ENCODE peak calls at places on chromosomes 7 and 10, in six cellular contexts. O, K, L, A, Y and N are unnamed samples.

GRCh38 chr7:29815181-29816105 is 9.1 kb downstream of the WIPF3 start:
- DNase-seq in O (no peak), K (no peak), L (no peak), A (no peak), Y (no peak), N (no peak)

GRCh38 chr10:5446390-5446926 is 34.1 kb downstream of the NET1 start:
- DNase-seq in O (peak; percentile 99), K (peak; percentile 82), L (peak; percentile 96), A (peak; percentile 97), Y (peak; percentile 68), N (no peak)

GRCh38 chr7:123749537-123749857 is 694 bp upstream of the WASL start:
- DNase-seq in O (no peak), K (no peak), L (peak; percentile 71), A (peak; percentile 42), Y (peak; percentile 34), N (no peak)

GRCh38 chr7:122416316-122416925 is 111.9 kb upstream of the FEZF1 start:
- DNase-seq in O (no peak), K (peak; percentile 53), L (no peak), A (no peak), Y (no peak), N (no peak)

GRCh38 chr7:122299624-122299934 is 5.0 kb downstream of the FEZF1 start:
- DNase-seq in O (no peak), K (no peak), L (no peak), A (no peak), Y (no peak), N (no peak)

GRCh38 chr7:20399516-20399915 is 68.8 kb downstream of the ITGB8 start:
- DNase-seq in O (no peak), K (peak; percentile 55), L (no peak), A (no peak), Y (no peak), N (no peak)

GRCh38 chr7:18552311-18552916 is 56.9 kb downstream of the HDAC9 start:
- DNase-seq in O (no peak), K (no peak), L (no peak), A (no peak), Y (no peak), N (no peak)

GRCh38 chr7:155815332-155816191 is 3.3 kb upstream of the SHH start:
- DNase-seq in O (peak; percentile 83), K (peak; percentile 36), L (no peak), A (no peak), Y (peak; percentile 59), N (no peak)

GRCh38 chr10:72334832-72335393 is 19.8 kb downstream of the DNAJB12 start:
- DNase-seq in O (peak; percentile 71), K (peak; percentile 96), L (peak; percentile 94), A (peak; percentile 88), Y (peak; percentile 86), N (peak; percentile 94)

GRCh38 chr7:108875139-108875538 is 305.5 kb downstream of the DNAJB9 start:
- DNase-seq in O (no peak), K (peak; percentile 16), L (no peak), A (no peak), Y (no peak), N (no peak)

GRCh38 chr7:21123586-21123985 is 304.3 kb upstream of the SP4 start:
- DNase-seq in O (no peak), K (no peak), L (no peak), A (no peak), Y (no peak), N (no peak)

GRCh38 chr7:151491859-151492258 is 27.8 kb downstream of the RHEB start:
- DNase-seq in O (no peak), K (peak; percentile 94), L (no peak), A (no peak), Y (no peak), N (no peak)
- H3K4me3 ChIP-seq in O (no peak overlapping the region), K (no peak overlapping the region), L (no peak overlapping the region), A (no peak overlapping the region), Y (no peak overlapping the region), N (no peak overlapping the region)

DNA sequence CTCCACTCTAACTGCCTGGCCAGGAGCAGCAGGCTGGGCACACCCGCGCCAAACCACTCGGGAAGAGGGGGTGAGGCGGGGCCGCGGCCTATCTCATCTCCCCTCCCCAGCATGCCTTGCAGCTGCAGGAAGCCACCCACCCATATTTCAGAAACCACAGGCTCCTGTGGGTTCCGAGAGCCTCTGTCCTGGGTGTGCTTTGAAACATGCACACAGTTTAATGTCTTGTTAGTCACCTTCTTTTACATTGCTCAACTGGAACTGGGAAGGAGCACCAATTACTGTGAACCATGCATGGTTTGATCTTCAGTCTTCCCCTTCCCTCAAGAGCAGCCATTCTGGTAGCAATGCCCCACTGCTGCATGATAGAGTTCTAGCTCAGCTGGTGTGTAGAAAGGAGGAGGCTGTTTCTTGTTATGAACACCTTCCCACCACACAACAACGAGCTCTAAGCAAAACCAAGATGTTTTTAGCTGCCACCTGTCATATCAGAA is 37.6 kb upstream of the IKZF1 start:
- DNase-seq in O (peak; percentile 53), K (no peak), L (no peak), A (no peak), Y (peak; percentile 78), N (peak; percentile 58)
- H3K4me3 ChIP-seq in O (no peak overlapping the region), K (no peak overlapping the region), L (no peak overlapping the region), A (no peak overlapping the region), Y (peak overlapping the region; percentile 31), N (peak overlapping the region; percentile 54)

DNA sequence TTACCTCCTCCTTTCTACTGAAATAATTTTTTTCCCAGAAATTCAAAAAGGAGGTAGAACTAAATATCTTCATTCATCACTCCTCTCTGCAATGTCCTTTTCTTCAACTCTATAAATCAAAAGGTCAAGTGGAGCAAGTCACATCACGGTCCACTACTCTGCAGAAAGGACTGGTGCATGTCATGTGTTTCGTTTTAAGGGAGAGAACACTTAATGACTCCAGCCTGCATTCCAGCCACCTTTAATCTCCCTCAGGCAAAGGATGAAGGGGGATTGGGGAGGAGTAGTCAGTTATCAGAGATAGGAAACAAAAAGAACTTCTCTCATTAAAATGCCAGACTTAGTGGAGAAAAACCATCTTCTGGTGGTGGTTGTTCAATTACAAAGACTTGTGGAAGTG is 78.9 kb downstream of the ANK3 start:
- DNase-seq in O (no peak), K (no peak), L (no peak), A (no peak), Y (no peak), N (no peak)
- H3K4me3 ChIP-seq in O (no peak overlapping the region), K (no peak overlapping the region), L (no peak overlapping the region), A (no peak overlapping the region), Y (no peak overlapping the region), N (no peak overlapping the region)

DNA sequence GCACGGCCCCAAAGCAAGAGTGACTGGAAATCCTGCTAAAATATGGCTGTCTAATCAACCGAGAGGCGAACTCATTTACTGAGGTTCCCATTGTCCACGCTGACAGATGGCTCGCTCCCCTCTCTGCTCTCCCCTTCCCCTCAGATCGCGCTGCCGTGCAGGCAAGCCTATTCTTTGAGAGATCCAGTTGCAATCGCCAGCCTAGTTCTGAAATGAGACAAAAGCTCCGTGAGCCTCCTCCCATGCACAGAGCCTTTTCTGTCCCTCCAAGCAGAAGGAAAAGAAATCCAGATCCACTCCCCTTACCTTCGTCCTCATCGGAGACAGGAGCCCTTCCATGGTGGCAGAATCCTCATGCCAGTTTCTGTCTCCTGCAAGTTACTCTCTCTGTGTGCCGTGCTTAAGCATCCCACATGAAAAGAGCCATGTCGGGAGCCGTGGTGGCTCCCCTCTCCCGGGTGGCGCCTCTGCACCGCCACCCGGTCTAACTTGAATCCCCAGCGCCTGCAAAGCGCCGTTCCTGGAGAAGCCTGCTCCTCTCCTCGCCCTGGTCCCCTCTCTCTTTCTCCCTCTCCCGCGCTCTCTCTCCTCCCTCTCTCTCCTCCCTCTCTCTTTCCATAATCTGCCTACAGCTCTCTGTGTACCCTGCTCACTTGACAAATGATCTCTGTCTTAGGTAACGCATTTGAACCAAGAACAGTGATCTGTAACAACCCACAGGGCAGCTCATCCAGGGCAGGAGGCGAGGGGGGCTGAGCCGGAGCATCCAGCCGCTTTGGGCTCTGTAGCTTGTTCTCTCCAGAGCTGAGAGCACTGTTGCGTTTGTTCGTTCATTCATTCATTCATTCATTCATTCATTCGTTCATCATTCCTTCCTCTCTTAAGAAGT is 156.8 kb downstream of the FRMD4A start:
- DNase-seq in O (no peak), K (peak; percentile 17), L (no peak), A (no peak), Y (no peak), N (no peak)
- H3K4me3 ChIP-seq in O (peak overlapping the region; percentile 24), K (peak overlapping the region; percentile 36), L (peak overlapping the region; percentile 48), A (peak overlapping the region; percentile 49), Y (peak overlapping the region; percentile 44), N (peak overlapping the region; percentile 44)

GRCh38 chr7:127761196-127761595 is 109.2 kb downstream of the SND1 start:
- DNase-seq in O (no peak), K (no peak), L (no peak), A (no peak), Y (no peak), N (no peak)
- H3K4me3 ChIP-seq in O (no peak overlapping the region), K (no peak overlapping the region), L (no peak overlapping the region), A (no peak overlapping the region), Y (no peak overlapping the region), N (no peak overlapping the region)

DNA sequence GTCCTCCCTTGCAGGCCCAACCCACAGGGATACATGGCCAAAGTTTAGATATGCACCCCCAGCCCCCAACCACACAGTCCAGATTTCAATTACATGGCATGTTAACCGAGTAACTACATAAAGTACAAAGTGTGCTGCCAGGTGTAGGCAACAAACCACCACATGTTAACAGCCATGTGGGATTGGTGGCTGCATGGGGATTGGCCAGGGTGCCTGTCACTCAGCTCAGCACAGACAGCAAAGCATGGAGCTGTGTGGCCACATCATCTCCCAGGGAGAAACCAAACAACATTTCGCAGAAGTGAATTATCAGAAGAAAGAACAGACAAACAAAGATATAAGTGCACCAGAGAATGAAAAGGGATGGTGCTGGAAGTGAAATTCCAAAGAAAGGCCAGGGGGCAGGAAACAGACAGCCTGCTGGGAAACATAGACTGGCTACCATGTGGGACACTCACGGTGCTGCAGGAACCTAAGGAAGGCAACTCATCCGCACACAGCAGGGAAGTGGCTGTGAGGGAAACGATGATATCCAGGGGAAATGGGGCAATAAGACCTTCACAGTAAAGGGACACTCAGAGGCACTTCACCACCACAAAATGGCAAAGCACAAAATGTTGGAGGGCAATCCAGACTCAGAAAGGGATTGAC is 171.2 kb downstream of the PTPRN2 start:
- DNase-seq in O (peak; percentile 18), K (no peak), L (no peak), A (no peak), Y (no peak), N (no peak)
- H3K4me3 ChIP-seq in O (no peak overlapping the region), K (no peak overlapping the region), L (no peak overlapping the region), A (no peak overlapping the region), Y (no peak overlapping the region), N (no peak overlapping the region)